ENCODE peak calls at places on chromosomes 13 and 19, in four cellular contexts. One of them, this sample, is unnamed.

GRCh38 chr19:4555657-4556561 is 3.6 kb downstream of the SEMA6B start:
- DNase-seq in WERI-Rb-1: no peak
- DNase-seq in heart right ventricle: no peak
- DNase-seq in hepatocyte: peak; percentile 5
- DNase-seq in this sample: no peak

GRCh38 chr13:43448605-43449004 is 338.2 kb downstream of the ENOX1 start:
- DNase-seq in hepatocyte: no peak
- DNase-seq in WERI-Rb-1: no peak
- DNase-seq in heart right ventricle: no peak
- DNase-seq in this sample: no peak

GRCh38 chr13:85313761-85314503 is 485.3 kb downstream of the SLITRK6 start:
- DNase-seq in heart right ventricle: no peak
- DNase-seq in WERI-Rb-1: no peak
- DNase-seq in hepatocyte: peak; percentile 7
- DNase-seq in this sample: no peak

GRCh38 chr13:42048625-42049453 is at the start of gene DGKH:
- DNase-seq in WERI-Rb-1: peak; percentile 68
- DNase-seq in heart right ventricle: peak; percentile 87
- DNase-seq in hepatocyte: peak; percentile 87
- DNase-seq in this sample: peak; percentile 91

GRCh38 chr19:37095859-37096258 is 17.6 kb downstream of the ZNF420 start:
- DNase-seq in heart right ventricle: no peak
- DNase-seq in hepatocyte: no peak
- DNase-seq in WERI-Rb-1: no peak
- DNase-seq in this sample: no peak

GRCh38 chr19:7440188-7440975 is 48.5 kb downstream of the PEX11G start:
- DNase-seq in WERI-Rb-1: no peak
- DNase-seq in hepatocyte: peak; percentile 30
- DNase-seq in heart right ventricle: no peak
- DNase-seq in this sample: no peak

GRCh38 chr13:110716235-110716505 is 2.7 kb downstream of the ING1 start:
- DNase-seq in heart right ventricle: peak; percentile 37
- DNase-seq in hepatocyte: peak; percentile 64
- DNase-seq in WERI-Rb-1: no peak
- DNase-seq in this sample: peak; percentile 82

GRCh38 chr13:25171517-25172302 is at the start of gene AMER2:
- DNase-seq in WERI-Rb-1: peak; percentile 99
- DNase-seq in heart right ventricle: peak; percentile 22
- DNase-seq in hepatocyte: peak; percentile 70
- DNase-seq in this sample: no peak

GRCh38 chr19:13796301-13797057 is 1.2 kb downstream of the ZSWIM4 start:
- DNase-seq in WERI-Rb-1: peak; percentile 30
- DNase-seq in hepatocyte: peak; percentile 68
- DNase-seq in heart right ventricle: peak; percentile 70
- DNase-seq in this sample: peak; percentile 93

GRCh38 chr13:36601186-36601585 is 72.6 kb upstream of the SERTM1 start:
- DNase-seq in hepatocyte: no peak
- DNase-seq in WERI-Rb-1: no peak
- DNase-seq in heart right ventricle: no peak
- DNase-seq in this sample: no peak

GRCh38 chr13:27040826-27041108 is 130.8 kb downstream of the USP12 start:
- DNase-seq in hepatocyte: no peak
- DNase-seq in WERI-Rb-1: no peak
- DNase-seq in heart right ventricle: no peak
- DNase-seq in this sample: no peak

GRCh38 chr13:33497146-33497845 is 211.7 kb upstream of the STARD13 start:
- DNase-seq in WERI-Rb-1: no peak
- DNase-seq in heart right ventricle: no peak
- DNase-seq in hepatocyte: no peak
- DNase-seq in this sample: no peak

GRCh38 chr13:27954406-27954851 is 14.7 kb downstream of the CDX2 start:
- DNase-seq in WERI-Rb-1: peak; percentile 69
- DNase-seq in heart right ventricle: no peak
- DNase-seq in hepatocyte: peak; percentile 76
- DNase-seq in this sample: no peak

GRCh38 chr13:37026778-37027177 is 26.2 kb downstream of the EXOSC8 start:
- DNase-seq in hepatocyte: no peak
- DNase-seq in heart right ventricle: no peak
- DNase-seq in WERI-Rb-1: no peak
- DNase-seq in this sample: no peak

GRCh38 chr19:41815301-41815700 is 18.9 kb downstream of the CEACAM3 start:
- DNase-seq in hepatocyte: no peak
- DNase-seq in heart right ventricle: no peak
- DNase-seq in WERI-Rb-1: no peak
- DNase-seq in this sample: no peak

GRCh38 chr13:80116107-80116506 is 224.8 kb downstream of the SPRY2 start:
- DNase-seq in heart right ventricle: no peak
- DNase-seq in WERI-Rb-1: no peak
- DNase-seq in hepatocyte: no peak
- DNase-seq in this sample: no peak

GRCh38 chr19:6126335-6126974 is 9.0 kb upstream of the ACSBG2 start:
- DNase-seq in heart right ventricle: no peak
- DNase-seq in WERI-Rb-1: peak; percentile 41
- DNase-seq in hepatocyte: peak; percentile 50
- DNase-seq in this sample: no peak

GRCh38 chr19:17579523-17580244 is 24.2 kb downstream of the COLGALT1 start:
- DNase-seq in hepatocyte: peak; percentile 46
- DNase-seq in WERI-Rb-1: peak; percentile 59
- DNase-seq in heart right ventricle: peak; percentile 55
- DNase-seq in this sample: no peak

GRCh38 chr13:21671793-21672680 is 1.2 kb downstream of the FGF9 start:
- DNase-seq in heart right ventricle: no peak
- DNase-seq in WERI-Rb-1: no peak
- DNase-seq in hepatocyte: no peak
- DNase-seq in this sample: no peak

GRCh38 chr13:21672811-21673591 is 2.1 kb downstream of the FGF9 start:
- DNase-seq in hepatocyte: no peak
- DNase-seq in WERI-Rb-1: no peak
- DNase-seq in heart right ventricle: no peak
- DNase-seq in this sample: no peak

GRCh38 chr13:21675095-21676007 is 4.5 kb downstream of the FGF9 start:
- DNase-seq in WERI-Rb-1: no peak
- DNase-seq in hepatocyte: peak; percentile 61
- DNase-seq in heart right ventricle: peak; percentile 47
- DNase-seq in this sample: no peak

GRCh38 chr13:21674271-21675009 is 3.6 kb downstream of the FGF9 start:
- DNase-seq in hepatocyte: peak; percentile 62
- DNase-seq in WERI-Rb-1: no peak
- DNase-seq in heart right ventricle: peak; percentile 30
- DNase-seq in this sample: no peak

GRCh38 chr13:21673592-21674270 is 2.9 kb downstream of the FGF9 start:
- DNase-seq in hepatocyte: peak; percentile 76
- DNase-seq in heart right ventricle: peak; percentile 40
- DNase-seq in WERI-Rb-1: no peak
- DNase-seq in this sample: no peak
- TF ChIP-seq CTCF in hepatocyte: peak; percentile 18
- TF ChIP-seq CTCF in heart right ventricle: no peak
- TF ChIP-seq CTCF in WERI-Rb-1: peak; percentile 11
- TF ChIP-seq CTCF in this sample: no peak

DNA sequence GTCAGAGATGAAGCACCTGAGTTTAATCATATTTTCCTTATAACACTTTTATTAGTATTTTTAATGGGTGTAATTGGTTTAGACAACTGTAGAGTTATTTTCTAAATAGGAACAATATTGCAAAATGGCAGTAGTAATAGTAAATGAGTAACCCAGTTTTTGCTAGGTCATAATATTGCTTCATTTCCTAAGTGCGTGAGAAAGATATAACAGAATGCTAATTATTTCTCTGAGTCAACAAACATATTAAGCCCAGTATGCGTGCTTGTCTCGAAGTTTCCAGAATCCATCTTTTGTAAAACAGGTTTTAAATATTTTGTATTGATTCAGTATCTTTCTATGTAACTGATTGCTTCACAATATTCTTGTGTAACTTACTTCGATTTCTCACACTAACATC is 315.3 kb downstream of the MYO16 start:
- DNase-seq in hepatocyte: no peak
- DNase-seq in WERI-Rb-1: no peak
- DNase-seq in heart right ventricle: no peak
- DNase-seq in this sample: no peak
- H3K4me3 ChIP-seq in hepatocyte: no peak overlapping the region
- H3K4me3 ChIP-seq in WERI-Rb-1: no peak overlapping the region
- H3K4me3 ChIP-seq in heart right ventricle: no peak overlapping the region
- H3K4me3 ChIP-seq in this sample: no peak overlapping the region

GRCh38 chr13:56335775-56336174 is 804.9 kb upstream of the PRR20A start:
- DNase-seq in WERI-Rb-1: no peak
- DNase-seq in heart right ventricle: no peak
- DNase-seq in hepatocyte: no peak
- DNase-seq in this sample: no peak

GRCh38 chr13:56332671-56333070 is 808.0 kb upstream of the PRR20A start:
- DNase-seq in WERI-Rb-1: no peak
- DNase-seq in heart right ventricle: no peak
- DNase-seq in hepatocyte: no peak
- DNase-seq in this sample: no peak

GRCh38 chr13:56338421-56338820 is 802.3 kb upstream of the PRR20A start:
- DNase-seq in WERI-Rb-1: no peak
- DNase-seq in hepatocyte: no peak
- DNase-seq in heart right ventricle: no peak
- DNase-seq in this sample: no peak
- TF ChIP-seq CTCF in WERI-Rb-1: no peak
- TF ChIP-seq CTCF in hepatocyte: no peak
- TF ChIP-seq CTCF in heart right ventricle: no peak
- TF ChIP-seq CTCF in this sample: no peak

DNA sequence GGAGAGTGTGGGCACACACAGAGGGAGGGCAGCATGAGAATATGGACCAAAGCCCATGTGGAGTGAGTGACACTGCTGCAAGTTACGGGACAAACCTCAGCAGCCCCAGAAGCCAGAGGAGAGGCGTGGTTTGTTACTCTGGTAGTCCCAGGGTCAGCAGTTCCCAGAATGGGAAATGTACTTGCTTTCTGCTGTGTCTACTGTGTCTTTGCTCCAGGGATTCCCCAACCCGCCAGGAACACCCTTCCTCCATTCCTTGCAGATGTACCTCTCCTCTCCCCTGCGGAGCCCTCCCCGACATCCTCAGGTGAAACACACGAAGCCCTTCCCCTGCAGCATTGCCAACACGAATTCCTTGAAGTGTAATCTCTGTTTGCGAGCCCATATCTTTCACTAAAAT is 47.2 kb downstream of the MYO16 start:
- DNase-seq in hepatocyte: no peak
- DNase-seq in WERI-Rb-1: no peak
- DNase-seq in heart right ventricle: no peak
- DNase-seq in this sample: no peak
- H3K4me3 ChIP-seq in hepatocyte: no peak overlapping the region
- H3K4me3 ChIP-seq in WERI-Rb-1: no peak overlapping the region
- H3K4me3 ChIP-seq in heart right ventricle: no peak overlapping the region
- H3K4me3 ChIP-seq in this sample: no peak overlapping the region

DNA sequence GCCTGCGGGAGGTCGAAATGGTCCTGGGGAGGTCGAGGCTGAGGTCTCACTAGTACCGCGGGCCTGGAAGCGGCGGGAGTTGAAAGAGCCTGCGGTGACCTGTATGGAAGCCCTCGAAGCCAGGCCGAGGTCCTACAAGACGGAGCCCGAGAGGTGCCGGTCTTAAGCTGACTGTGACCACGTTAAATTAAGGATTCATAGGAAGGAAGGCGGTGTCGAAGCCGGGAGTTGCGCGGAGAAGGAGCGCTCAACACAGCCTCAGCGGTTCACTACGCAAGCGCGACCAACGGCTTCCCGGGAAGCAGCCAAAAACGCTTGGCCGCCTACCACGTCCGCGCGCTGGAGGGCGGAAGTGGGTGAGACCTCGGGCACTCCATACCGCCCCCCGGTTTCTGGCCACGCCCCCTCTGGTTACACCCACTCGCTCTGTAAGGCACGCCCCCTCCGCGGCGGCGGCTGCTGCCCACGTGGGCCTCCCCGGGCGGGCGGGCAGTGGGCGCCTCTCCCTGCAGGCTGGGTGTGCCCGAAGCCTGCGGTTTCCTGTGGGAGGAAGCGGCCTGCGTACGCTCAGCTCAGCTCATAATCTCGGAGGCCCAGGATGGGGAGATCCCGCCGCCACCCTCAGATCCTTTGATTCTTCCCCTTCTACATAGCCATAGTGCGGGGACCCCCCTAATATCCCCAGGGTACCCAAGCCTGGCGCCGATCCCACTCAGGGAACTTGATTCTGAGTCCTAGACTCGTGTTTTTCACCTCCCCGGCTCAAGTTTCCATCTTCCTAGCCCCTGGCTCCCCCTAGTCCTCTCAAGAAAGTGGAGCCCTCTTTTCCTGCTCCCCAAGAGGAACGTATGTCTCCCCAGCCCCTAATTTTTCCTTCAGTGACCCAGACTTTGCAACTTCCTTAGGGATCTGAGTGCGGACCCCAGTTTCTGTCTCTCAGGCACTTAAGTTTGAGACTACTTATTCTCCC is 3.4 kb upstream of the EMP3 start:
- DNase-seq in heart right ventricle: peak; percentile 100
- DNase-seq in WERI-Rb-1: peak; percentile 98
- DNase-seq in hepatocyte: peak; percentile 100
- DNase-seq in this sample: peak; percentile 99
- TF ChIP-seq CTCF in heart right ventricle: no peak
- TF ChIP-seq CTCF in WERI-Rb-1: no peak
- TF ChIP-seq CTCF in hepatocyte: no peak
- TF ChIP-seq CTCF in this sample: no peak

DNA sequence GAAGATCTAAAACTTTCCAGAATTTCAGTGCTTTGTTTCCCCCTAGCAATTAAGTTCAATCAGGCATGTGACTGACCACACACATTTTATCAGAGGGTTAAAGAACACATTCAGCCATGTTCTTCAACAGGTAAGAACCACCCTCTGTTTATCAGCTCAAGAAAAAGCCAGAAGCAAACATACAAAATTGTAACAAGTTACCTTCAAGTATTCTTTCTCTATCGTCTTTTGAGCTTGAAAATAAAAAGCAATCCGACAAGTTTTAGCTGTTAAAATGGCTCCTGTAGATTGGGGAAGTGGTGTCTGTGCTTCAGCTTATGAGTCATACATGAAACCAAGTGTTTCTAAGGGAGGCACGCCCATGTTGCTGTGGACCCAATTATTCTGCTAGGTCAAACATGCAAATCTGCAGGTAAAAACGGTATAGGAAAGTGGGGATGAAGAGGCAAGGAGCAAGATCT is at the start of gene ELF1:
- DNase-seq in hepatocyte: peak; percentile 79
- DNase-seq in WERI-Rb-1: no peak
- DNase-seq in heart right ventricle: no peak
- DNase-seq in this sample: no peak
- H3K4me3 ChIP-seq in hepatocyte: peak within 1 kb of the TSS; percentile 35
- H3K4me3 ChIP-seq in WERI-Rb-1: no peak within 1 kb of the TSS
- H3K4me3 ChIP-seq in heart right ventricle: no peak within 1 kb of the TSS
- H3K4me3 ChIP-seq in this sample: peak within 1 kb of the TSS; percentile 36

This sample was measured in coronary artery.